ENCODE peak calls at places on chromosomes 16 and 17, in four cellular contexts. One of them, this sample, is unnamed.

GRCh38 chr17:2062571-2063183 is 7.8 kb downstream of the HIC1 start:
- DNase-seq in renal cortical epithelial cell: no peak
- DNase-seq in AG09319: no peak
- DNase-seq in keratinocyte: no peak
- DNase-seq in this sample: peak

GRCh38 chr16:27976990-27977389 is 86.5 kb downstream of the GSG1L start:
- DNase-seq in AG09319: no peak
- DNase-seq in renal cortical epithelial cell: no peak
- DNase-seq in keratinocyte: no peak
- DNase-seq in this sample: no peak

GRCh38 chr17:77928519-77929179 is 29.9 kb upstream of the TNRC6C start:
- DNase-seq in keratinocyte: no peak
- DNase-seq in AG09319: no peak
- DNase-seq in renal cortical epithelial cell: no peak
- DNase-seq in this sample: no peak

GRCh38 chr17:42775534-42776098 is 2.4 kb downstream of the VPS25 start:
- DNase-seq in renal cortical epithelial cell: peak
- DNase-seq in keratinocyte: no peak
- DNase-seq in AG09319: no peak
- DNase-seq in this sample: no peak

GRCh38 chr16:675884-676564 is 553 bp downstream of the RHBDL1 start:
- DNase-seq in renal cortical epithelial cell: no peak
- DNase-seq in keratinocyte: no peak
- DNase-seq in AG09319: no peak
- DNase-seq in this sample: peak

GRCh38 chr16:3959148-3959547 is 78.6 kb upstream of the CREBBP start:
- DNase-seq in renal cortical epithelial cell: peak
- DNase-seq in AG09319: peak
- DNase-seq in keratinocyte: no peak
- DNase-seq in this sample: no peak

GRCh38 chr17:74520790-74521480 is 10.3 kb downstream of the CD300LB start:
- DNase-seq in keratinocyte: no peak
- DNase-seq in renal cortical epithelial cell: no peak
- DNase-seq in AG09319: no peak
- DNase-seq in this sample: no peak

GRCh38 chr17:56171186-56171959 is 18.1 kb downstream of the ANKFN1 start:
- DNase-seq in keratinocyte: no peak
- DNase-seq in renal cortical epithelial cell: no peak
- DNase-seq in AG09319: no peak
- DNase-seq in this sample: no peak

GRCh38 chr16:89013692-89014455 is 36.9 kb upstream of the CBFA2T3 start:
- DNase-seq in renal cortical epithelial cell: no peak
- DNase-seq in keratinocyte: no peak
- DNase-seq in AG09319: no peak
- DNase-seq in this sample: no peak

GRCh38 chr16:11139624-11140375 is 116.2 kb downstream of the SOCS1 start:
- DNase-seq in keratinocyte: no peak
- DNase-seq in AG09319: no peak
- DNase-seq in renal cortical epithelial cell: peak
- DNase-seq in this sample: no peak

GRCh38 chr17:41394254-41395016 is 3.0 kb downstream of the KRT31 start:
- DNase-seq in renal cortical epithelial cell: peak
- DNase-seq in AG09319: no peak
- DNase-seq in keratinocyte: peak
- DNase-seq in this sample: no peak

GRCh38 chr17:78154903-78155811 is 9.0 kb downstream of the C17orf99 start:
- DNase-seq in renal cortical epithelial cell: peak
- DNase-seq in AG09319: no peak
- DNase-seq in keratinocyte: no peak
- DNase-seq in this sample: no peak

GRCh38 chr16:30409125-30410060 is 2.0 kb downstream of the ZNF771 start:
- DNase-seq in renal cortical epithelial cell: peak
- DNase-seq in keratinocyte: no peak
- DNase-seq in AG09319: peak
- DNase-seq in this sample: peak

GRCh38 chr17:44906987-44907681 is 7.9 kb upstream of the EFTUD2 start:
- DNase-seq in AG09319: no peak
- DNase-seq in renal cortical epithelial cell: no peak
- DNase-seq in keratinocyte: no peak
- DNase-seq in this sample: no peak

GRCh38 chr17:44095647-44096496 is 25.3 kb downstream of the G6PC3 start:
- DNase-seq in renal cortical epithelial cell: peak
- DNase-seq in AG09319: peak
- DNase-seq in keratinocyte: peak
- DNase-seq in this sample: peak

GRCh38 chr17:15157051-15157450 is 108.1 kb downstream of the PMP22 start:
- DNase-seq in AG09319: no peak
- DNase-seq in renal cortical epithelial cell: no peak
- DNase-seq in keratinocyte: no peak
- DNase-seq in this sample: no peak

GRCh38 chr17:13047016-13047415 is 29.2 kb upstream of the ELAC2 start:
- DNase-seq in keratinocyte: no peak
- DNase-seq in AG09319: no peak
- DNase-seq in renal cortical epithelial cell: no peak
- DNase-seq in this sample: no peak

GRCh38 chr16:87834015-87834667 is 35.2 kb downstream of the SLC7A5 start:
- DNase-seq in AG09319: no peak
- DNase-seq in keratinocyte: no peak
- DNase-seq in renal cortical epithelial cell: no peak
- DNase-seq in this sample: no peak

GRCh38 chr17:51015145-51015558 is 105.5 kb downstream of the SPAG9 start:
- DNase-seq in keratinocyte: no peak
- DNase-seq in AG09319: peak
- DNase-seq in renal cortical epithelial cell: no peak
- DNase-seq in this sample: no peak

GRCh38 chr17:2955931-2956582 is 107.3 kb downstream of the OR1D5 start:
- DNase-seq in keratinocyte: no peak
- DNase-seq in AG09319: no peak
- DNase-seq in renal cortical epithelial cell: no peak
- DNase-seq in this sample: no peak

GRCh38 chr17:12627776-12628491 is 37.8 kb upstream of the MYOCD start:
- DNase-seq in keratinocyte: no peak
- DNase-seq in AG09319: no peak
- DNase-seq in renal cortical epithelial cell: no peak
- DNase-seq in this sample: no peak

GRCh38 chr16:30659507-30660423 is 1.5 kb downstream of the FBRS start:
- DNase-seq in AG09319: no peak
- DNase-seq in keratinocyte: no peak
- DNase-seq in renal cortical epithelial cell: no peak
- DNase-seq in this sample: peak

GRCh38 chr17:42422958-42423712 is at the start of gene CAVIN1:
- DNase-seq in keratinocyte: peak
- DNase-seq in AG09319: peak
- DNase-seq in renal cortical epithelial cell: peak
- DNase-seq in this sample: peak